ENCODE peak calls at places on chromosomes 1 and 21, in six cellular contexts. A is activated T-cell treated with anti-CD3 and anti-CD28 coated beads for 48 hours, Z is stomach, B is body of pancreas, J is right cardiac atrium, M is MCF 10A. R is an unnamed sample.

GRCh38 chr1:207747627-207748492 is 4.0 kb upstream of the CD46 start:
- DNase-seq in A (no peak), Z (no peak), B (no peak), M (no peak), J (no peak), R (no peak)

GRCh38 chr1:112239953-112240352 is 156.1 kb upstream of the CTTNBP2NL start:
- DNase-seq in B (no peak), Z (no peak), M (no peak), J (no peak), A (no peak), R (no peak)

GRCh38 chr1:116569776-116570357 is 959 bp downstream of the CD58 start:
- DNase-seq in A (peak), Z (peak), J (peak), M (peak), B (peak), R (peak)

GRCh38 chr1:8525291-8526275 is 207.7 kb downstream of the SLC45A1 start:
- DNase-seq in Z (peak), B (peak), A (peak), M (peak), J (peak), R (peak)

GRCh38 chr1:43372172-43372571 is 4.4 kb upstream of the ELOVL1 start:
- DNase-seq in A (no peak), J (no peak), M (no peak), Z (no peak), B (no peak), R (no peak)

GRCh38 chr1:220164116-220164515 is 70.2 kb downstream of the IARS2 start:
- DNase-seq in Z (no peak), M (no peak), J (no peak), A (no peak), B (no peak), R (no peak)

GRCh38 chr1:52153898-52154297 is 12.0 kb downstream of the ZFYVE9 start:
- DNase-seq in A (no peak), M (no peak), Z (no peak), B (no peak), J (no peak), R (no peak)

GRCh38 chr21:37193676-37194075 is 73.5 kb downstream of the VPS26C start:
- DNase-seq in B (no peak), A (no peak), M (no peak), Z (no peak), J (no peak), R (no peak)

GRCh38 chr1:94757931-94758330 is 62.2 kb upstream of the SLC44A3 start:
- DNase-seq in M (no peak), B (peak), J (peak), Z (no peak), A (no peak), R (no peak)

GRCh38 chr1:197868751-197869501 is 33.5 kb upstream of the C1orf53 start:
- DNase-seq in B (peak), M (peak), Z (no peak), J (no peak), A (no peak), R (peak)

GRCh38 chr1:47002211-47002610 is 21.3 kb upstream of the CYP4X1 start:
- DNase-seq in A (no peak), B (no peak), Z (no peak), J (no peak), M (peak), R (no peak)

R was measured in stimulated activated CD4-positive, alpha-beta T cell treated with anti-CD3 and anti-CD28 coated beads, Interleukin-4, amount 100 ng/mL, for 1 hour.